ENCODE peak calls at places on chromosomes 16 and 17, in six cellular contexts. Z is GM12878; I is HT-29; C is activated CD4-positive, alpha-beta T cell treated with anti-CD3 and anti-CD28 coated beads, Interleukin-2, amount 50 U/mL, for 1 hour; M is left ventricle myocardium inferior; V is activated naive CD4-positive, alpha-beta T cell treated with Interleukin-2 at 50 U/mL for 16 hours. B is an unnamed sample.
A peak's percentile ranks its signal among the peaks of the same experiment; 100 is the strongest.

GRCh38 chr17:6591599-6592158 is 35.3 kb upstream of the PITPNM3 start:
- DNase-seq in M (no peak), I (no peak), V (no peak), Z (no peak), C (no peak), B (no peak)

GRCh38 chr16:59148756-59149155 is 414.6 kb upstream of the GOT2 start:
- DNase-seq in Z (no peak), M (no peak), I (no peak), V (no peak), C (no peak), B (no peak)

GRCh38 chr17:59804910-59805381 is 87.8 kb downstream of the TUBD1 start:
- DNase-seq in Z (no peak), M (no peak), V (no peak), I (peak; percentile 52), C (no peak), B (no peak)

GRCh38 chr17:21676281-21677111 is 15.8 kb upstream of the KCNJ18 start:
- DNase-seq in V (no peak), Z (no peak), C (no peak), M (no peak), I (no peak), B (no peak)

GRCh38 chr17:44022246-44022645 is 7.5 kb upstream of the TMEM101 start:
- DNase-seq in C (no peak), M (no peak), Z (no peak), V (no peak), I (no peak), B (no peak)

GRCh38 chr17:81608082-81608481 is 28.8 kb downstream of the NPLOC4 start:
- DNase-seq in I (no peak), Z (no peak), M (no peak), C (no peak), V (no peak), B (peak; percentile 24)

GRCh38 chr16:68296291-68296690 is 14.5 kb downstream of the SLC7A6OS start:
- DNase-seq in Z (no peak), I (no peak), V (no peak), M (peak; percentile 47), C (no peak), B (no peak)

GRCh38 chr16:10013364-10013763 is 168.9 kb downstream of the GRIN2A start:
- DNase-seq in C (no peak), I (no peak), Z (no peak), M (no peak), V (no peak), B (no peak)

GRCh38 chr16:1035066-1035415 is 37.5 kb upstream of the SSTR5 start:
- DNase-seq in C (no peak), M (no peak), V (no peak), I (no peak), Z (no peak), B (no peak)

GRCh38 chr17:1227365-1227764 is 42.9 kb upstream of the BHLHA9 start:
- DNase-seq in M (no peak), Z (no peak), I (no peak), C (no peak), V (no peak), B (no peak)

GRCh38 chr16:85402910-85403692 is 210.0 kb upstream of the GSE1 start:
- DNase-seq in C (no peak), M (peak; percentile 62), V (no peak), I (no peak), Z (no peak), B (peak; percentile 34)

GRCh38 chr16:89256651-89257254 is 39.2 kb downstream of the ZNF778 start:
- DNase-seq in Z (no peak), M (peak; percentile 24), I (peak; percentile 72), V (peak; percentile 83), C (peak; percentile 77), B (peak; percentile 81)

GRCh38 chr16:66848172-66848571 is 4.0 kb downstream of the CA7 start:
- DNase-seq in I (no peak), Z (no peak), V (no peak), C (no peak), M (no peak), B (no peak)

GRCh38 chr17:55394357-55395021 is 27.1 kb downstream of the MMD start:
- DNase-seq in Z (no peak), V (no peak), I (no peak), C (no peak), M (no peak), B (no peak)

GRCh38 chr17:3916013-3916696 is at the start of gene P2RX1:
- DNase-seq in Z (no peak), I (no peak), V (peak; percentile 18), C (no peak), M (no peak), B (peak; percentile 65)

GRCh38 chr17:5500804-5501391 is 14.5 kb downstream of the MIS12 start:
- DNase-seq in Z (no peak), I (no peak), C (peak; percentile 69), M (peak; percentile 51), V (peak; percentile 74), B (peak; percentile 73)

B was measured in activated naive CD8-positive, alpha-beta T cell treated with anti-CD3 and anti-CD28 coated beads, Interleukin-2, amount 50 U/mL, for 24 hours.